ENCODE peak calls at places on chromosome 19, in four cellular contexts. S, W, X and N are unnamed samples.

GRCh38 chr19:3785464-3785937 is 680 bp downstream of the MATK start:
- DNase-seq in W (peak), S (no peak), X (no peak), N (peak)

GRCh38 chr19:3599776-3600183 is 6.9 kb downstream of the TBXA2R start:
- DNase-seq in W (no peak), S (no peak), X (no peak), N (no peak)

GRCh38 chr19:29811125-29812079 is at the start of gene CCNE1:
- DNase-seq in X (peak), W (no peak), S (peak), N (peak)

GRCh38 chr19:51948979-51949378 is 21.7 kb downstream of the ZNF613 start:
- DNase-seq in X (peak), S (no peak), W (no peak), N (no peak)

GRCh38 chr19:55519461-55520311 is 17.2 kb downstream of the SBK2 start:
- DNase-seq in W (peak), S (no peak), X (no peak), N (no peak)

GRCh38 chr19:35911790-35912189 is 3.7 kb upstream of the TYROBP start:
- DNase-seq in W (no peak), X (peak), S (no peak), N (no peak)

GRCh38 chr19:11256189-11256588 is 6.1 kb downstream of the DOCK6 start:
- DNase-seq in X (no peak), W (no peak), S (peak), N (no peak)

GRCh38 chr19:51714848-51715247 is 8.9 kb downstream of the HAS1 start:
- DNase-seq in W (no peak), S (no peak), X (no peak), N (no peak)

GRCh38 chr19:48121909-48122371 is 11.3 kb upstream of the PLA2G4C start:
- DNase-seq in S (no peak), X (no peak), W (no peak), N (no peak)

GRCh38 chr19:35751839-35752745 is 3.7 kb downstream of the LIN37 start:
- DNase-seq in W (no peak), S (peak), X (no peak), N (no peak)

GRCh38 chr19:1000095-1000494 is at the start of gene GRIN3B:
- DNase-seq in X (no peak), W (no peak), S (no peak), N (peak)

GRCh38 chr19:9966448-9966847 is 30.1 kb upstream of the OLFM2 start:
- DNase-seq in S (no peak), W (no peak), X (no peak), N (no peak)

GRCh38 chr19:1610579-1610978 is 5.3 kb upstream of the UQCR11 start:
- DNase-seq in W (no peak), X (no peak), S (no peak), N (no peak)

GRCh38 chr19:55370305-55370988 is at the start of gene IL11:
- DNase-seq in X (no peak), W (no peak), S (no peak), N (no peak)

GRCh38 chr19:58395220-58395978 is at the start of gene RNF225:
- DNase-seq in S (no peak), W (no peak), X (peak), N (no peak)

GRCh38 chr19:52296400-52296772 is 583 bp upstream of the ZNF480 start:
- DNase-seq in X (no peak), W (no peak), S (no peak), N (no peak)

GRCh38 chr19:49676136-49676689 is 858 bp upstream of the PRMT1 start:
- DNase-seq in W (no peak), X (peak), S (peak), N (no peak)

GRCh38 chr19:45558399-45558878 is 26.2 kb downstream of the OPA3 start:
- DNase-seq in S (no peak), W (no peak), X (peak), N (peak)

GRCh38 chr19:16062789-16063188 is 13.5 kb upstream of the TPM4 start:
- DNase-seq in W (no peak), S (no peak), X (no peak), N (peak)

GRCh38 chr19:51274371-51274770 is 23.5 kb downstream of the SIGLECL1 start:
- DNase-seq in W (no peak), X (no peak), S (no peak), N (no peak)

GRCh38 chr19:4350111-4350510 is 6.7 kb downstream of the MPND start:
- DNase-seq in W (no peak), X (no peak), S (no peak), N (no peak)

GRCh38 chr19:30799854-30800755 is 427.9 kb downstream of the ZNF536 start:
- DNase-seq in W (no peak), S (no peak), X (peak), N (peak)